ENCODE peak calls at places on chromosome 22, in four cellular contexts. One of them, this sample, is unnamed.
A peak's percentile ranks its signal among the peaks of the same experiment; 100 is the strongest.

GRCh38 chr22:46405925-46406324 is 70.4 kb downstream of the TRMU start:
- DNase-seq in HTR-8/SVneo: no peak
- DNase-seq in GM03348: no peak
- DNase-seq in endothelial cell: no peak
- DNase-seq in this sample: no peak

GRCh38 chr22:17860220-17860965 is 86.1 kb upstream of the BID start:
- DNase-seq in HTR-8/SVneo: no peak
- DNase-seq in GM03348: no peak
- DNase-seq in endothelial cell: no peak
- DNase-seq in this sample: no peak

GRCh38 chr22:25848954-25849353 is 107.0 kb downstream of the MYO18B start:
- DNase-seq in HTR-8/SVneo: no peak
- DNase-seq in GM03348: no peak
- DNase-seq in endothelial cell: no peak
- DNase-seq in this sample: no peak

GRCh38 chr22:43148581-43148980 is 2.8 kb upstream of the TSPO start:
- DNase-seq in HTR-8/SVneo: no peak
- DNase-seq in GM03348: no peak
- DNase-seq in endothelial cell: no peak
- DNase-seq in this sample: no peak

GRCh38 chr22:19663286-19663815 is 51.0 kb upstream of the SEPTIN5 start:
- DNase-seq in HTR-8/SVneo: peak; percentile 19
- DNase-seq in GM03348: peak; percentile 78
- DNase-seq in endothelial cell: no peak
- DNase-seq in this sample: peak; percentile 89

GRCh38 chr22:46085831-46086576 is 64.3 kb upstream of the PPARA start:
- DNase-seq in HTR-8/SVneo: no peak
- DNase-seq in GM03348: peak; percentile 92
- DNase-seq in endothelial cell: no peak
- DNase-seq in this sample: peak; percentile 94

GRCh38 chr22:41092847-41093371 is 517 bp downstream of the EP300 start:
- DNase-seq in HTR-8/SVneo: no peak
- DNase-seq in GM03348: peak; percentile 33
- DNase-seq in endothelial cell: no peak
- DNase-seq in this sample: peak; percentile 23

GRCh38 chr22:49618689-49618953 is 209.1 kb downstream of the BRD1 start:
- DNase-seq in HTR-8/SVneo: no peak
- DNase-seq in GM03348: no peak
- DNase-seq in endothelial cell: no peak
- DNase-seq in this sample: no peak

GRCh38 chr22:39349506-39349966 is 255 bp upstream of the SYNGR1 start:
- DNase-seq in HTR-8/SVneo: peak; percentile 62
- DNase-seq in GM03348: peak; percentile 93
- DNase-seq in endothelial cell: peak; percentile 26
- DNase-seq in this sample: no peak

GRCh38 chr22:19875061-19875530 is 20.4 kb upstream of the GNB1L start:
- DNase-seq in HTR-8/SVneo: no peak
- DNase-seq in GM03348: no peak
- DNase-seq in endothelial cell: no peak
- DNase-seq in this sample: no peak

GRCh38 chr22:26308467-26308866 is 120.6 kb upstream of the ASPHD2 start:
- DNase-seq in HTR-8/SVneo: no peak
- DNase-seq in GM03348: no peak
- DNase-seq in endothelial cell: no peak
- DNase-seq in this sample: no peak

GRCh38 chr22:46054091-46054877 is 77.3 kb upstream of the WNT7B start:
- DNase-seq in HTR-8/SVneo: no peak
- DNase-seq in GM03348: peak; percentile 89
- DNase-seq in endothelial cell: no peak
- DNase-seq in this sample: peak; percentile 88

GRCh38 chr22:20066617-20067383 is 13.2 kb upstream of the DGCR8 start:
- DNase-seq in HTR-8/SVneo: no peak
- DNase-seq in GM03348: no peak
- DNase-seq in endothelial cell: no peak
- DNase-seq in this sample: no peak

GRCh38 chr22:38412435-38413084 is 42.4 kb downstream of the KCNJ4 start:
- DNase-seq in HTR-8/SVneo: no peak
- DNase-seq in GM03348: peak; percentile 63
- DNase-seq in endothelial cell: no peak
- DNase-seq in this sample: no peak

GRCh38 chr22:19862616-19863246 is 8.1 kb upstream of the GNB1L start:
- DNase-seq in HTR-8/SVneo: no peak
- DNase-seq in GM03348: no peak
- DNase-seq in endothelial cell: no peak
- DNase-seq in this sample: no peak

GRCh38 chr22:30212363-30212995 is 34.1 kb downstream of the LIF start:
- DNase-seq in HTR-8/SVneo: no peak
- DNase-seq in GM03348: peak; percentile 83
- DNase-seq in endothelial cell: no peak
- DNase-seq in this sample: peak; percentile 92

GRCh38 chr22:36330655-36331305 is 57.0 kb downstream of the MYH9 start:
- DNase-seq in HTR-8/SVneo: no peak
- DNase-seq in GM03348: peak; percentile 71
- DNase-seq in endothelial cell: no peak
- DNase-seq in this sample: peak; percentile 51

GRCh38 chr22:19178065-19178658 is 374 bp downstream of the SLC25A1 start:
- DNase-seq in HTR-8/SVneo: no peak
- DNase-seq in GM03348: peak; percentile 70
- DNase-seq in endothelial cell: peak; percentile 48
- DNase-seq in this sample: no peak

GRCh38 chr22:28989912-28990311 is 71.7 kb downstream of the C22orf31 start:
- DNase-seq in HTR-8/SVneo: no peak
- DNase-seq in GM03348: no peak
- DNase-seq in endothelial cell: no peak
- DNase-seq in this sample: no peak

GRCh38 chr22:48902983-48903650 is 924.6 kb downstream of the BRD1 start:
- DNase-seq in HTR-8/SVneo: no peak
- DNase-seq in GM03348: no peak
- DNase-seq in endothelial cell: no peak
- DNase-seq in this sample: no peak

GRCh38 chr22:37077802-37078448 is 26.4 kb downstream of the KCTD17 start:
- DNase-seq in HTR-8/SVneo: peak; percentile 56
- DNase-seq in GM03348: peak; percentile 91
- DNase-seq in endothelial cell: peak; percentile 84
- DNase-seq in this sample: peak; percentile 29

GRCh38 chr22:39661842-39662676 is 91.5 kb downstream of the CACNA1I start:
- DNase-seq in HTR-8/SVneo: no peak
- DNase-seq in GM03348: no peak
- DNase-seq in endothelial cell: no peak
- DNase-seq in this sample: no peak

GRCh38 chr22:27990451-27990840 is 71.4 kb upstream of the PITPNB start:
- DNase-seq in HTR-8/SVneo: no peak
- DNase-seq in GM03348: no peak
- DNase-seq in endothelial cell: no peak
- DNase-seq in this sample: no peak